ENCODE peak calls at places on chromosomes 11 and 22, in six cellular contexts. A is gastrocnemius medialis, V is cardiac muscle cell, J is brain microvascular endothelial cell, K is BJ, P is adrenal gland. W is an unnamed sample.

GRCh38 chr11:48109046-48109666 is 107.5 kb upstream of the OR4B1 start:
- DNase-seq in A (no peak), V (no peak), J (no peak), K (no peak), P (no peak), W (peak; percentile 27)

GRCh38 chr22:38788417-38788816 is 5.5 kb downstream of the DNAL4 start:
- DNase-seq in A (peak; percentile 47), V (peak; percentile 67), J (peak; percentile 83), K (peak; percentile 83), P (peak; percentile 82), W (no peak)

GRCh38 chr11:134905966-134906955 is 494.2 kb upstream of the B3GAT1 start:
- DNase-seq in A (no peak), V (no peak), J (no peak), K (no peak), P (no peak), W (no peak)

GRCh38 chr22:40036591-40037225 is 42.0 kb downstream of the FAM83F start:
- DNase-seq in A (peak; percentile 22), V (peak; percentile 85), J (peak; percentile 49), K (no peak), P (peak; percentile 71), W (peak; percentile 74)

GRCh38 chr11:13440100-13440855 is 22.7 kb downstream of the BTBD10 start:
- DNase-seq in A (no peak), V (peak; percentile 32), J (peak; percentile 95), K (peak; percentile 84), P (peak; percentile 60), W (no peak)

GRCh38 chr22:19892249-19892879 is 37.7 kb upstream of the GNB1L start:
- DNase-seq in A (no peak), V (no peak), J (peak; percentile 22), K (no peak), P (no peak), W (no peak)

GRCh38 chr22:33314316-33314715 is 256.1 kb upstream of the SYN3 start:
- DNase-seq in A (no peak), V (no peak), J (no peak), K (no peak), P (no peak), W (no peak)

GRCh38 chr11:126444072-126444471 is 88.6 kb downstream of the ST3GAL4 start:
- DNase-seq in A (no peak), V (no peak), J (no peak), K (no peak), P (no peak), W (no peak)

GRCh38 chr11:93571612-93572011 is 28.4 kb upstream of the SMCO4 start:
- DNase-seq in A (no peak), V (no peak), J (no peak), K (no peak), P (no peak), W (no peak)

GRCh38 chr11:130738618-130739017 is 177.7 kb downstream of the SNX19 start:
- DNase-seq in A (no peak), V (no peak), J (peak; percentile 66), K (peak; percentile 68), P (no peak), W (no peak)

GRCh38 chr11:118410055-118410745 is 8.8 kb downstream of the ATP5MG start:
- DNase-seq in A (no peak), V (peak; percentile 75), J (no peak), K (no peak), P (no peak), W (no peak)

GRCh38 chr11:2791139-2791520 is 91.3 kb upstream of the KCNQ1OT1 start:
- DNase-seq in A (no peak), V (no peak), J (no peak), K (no peak), P (no peak), W (no peak)

GRCh38 chr11:2793781-2794418 is 91.7 kb downstream of the CDKN1C start:
- DNase-seq in A (no peak), V (no peak), J (no peak), K (no peak), P (peak; percentile 6), W (no peak)

GRCh38 chr11:2794419-2794795 is 91.2 kb downstream of the CDKN1C start:
- DNase-seq in A (no peak), V (no peak), J (no peak), K (no peak), P (peak; percentile 5), W (no peak)

GRCh38 chr11:2791521-2792375 is 92.0 kb upstream of the KCNQ1OT1 start:
- DNase-seq in A (no peak), V (no peak), J (no peak), K (no peak), P (peak; percentile 7), W (peak; percentile 18)

DNA sequence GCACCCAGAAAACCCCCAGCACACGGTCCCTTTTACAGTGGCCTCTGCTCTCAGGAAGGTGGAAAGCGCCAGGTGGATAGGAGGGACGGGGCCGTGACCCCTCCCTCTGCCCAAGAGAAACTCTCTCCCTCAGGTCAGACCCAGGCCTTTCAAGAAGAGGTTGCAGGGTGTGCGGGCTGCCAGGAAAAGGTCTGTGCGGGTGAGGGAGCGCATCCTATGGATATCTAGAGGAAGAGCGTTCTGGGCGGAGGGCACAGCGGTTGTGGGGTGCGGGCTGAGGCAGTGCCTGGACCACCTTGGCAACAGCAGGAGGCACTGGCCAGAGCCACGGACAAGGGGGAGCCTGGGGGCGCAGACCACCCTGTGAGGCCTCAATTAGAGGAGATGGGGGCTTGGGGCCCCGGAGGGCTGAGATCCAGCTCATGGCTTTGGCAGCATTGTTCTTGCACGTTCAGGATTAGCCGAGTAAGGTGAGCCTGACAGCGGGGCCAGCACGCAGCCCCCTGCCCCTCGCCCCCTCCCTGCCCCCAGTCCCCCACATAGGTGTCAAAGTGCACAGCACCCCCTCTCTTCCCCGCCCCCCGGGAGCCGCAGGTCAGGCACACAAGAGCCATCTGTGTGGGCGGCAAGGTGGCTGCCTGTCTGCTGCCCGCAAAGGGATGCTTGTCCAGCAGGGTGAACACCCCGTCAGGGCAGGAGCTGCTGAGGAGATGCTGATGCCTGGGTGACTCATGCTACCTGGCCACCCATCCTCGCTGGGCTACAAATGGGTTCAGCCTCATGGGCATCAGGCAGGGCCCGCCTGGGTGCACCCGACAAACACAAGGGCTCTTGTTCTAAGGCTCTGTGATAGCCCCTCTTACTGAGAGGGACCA is 92.8 kb upstream of the KCNQ1OT1 start:
- DNase-seq in A (no peak), V (no peak), J (no peak), K (no peak), P (peak; percentile 7), W (no peak)
- H3K27me3 ChIP-seq in A (peaks cover 8% of the 10 kb centered on the region), V (no peaks in the 10 kb centered on the region), J (peaks cover 40% of the 10 kb centered on the region), K (peaks cover 23% of the 10 kb centered on the region), P (no peaks in the 10 kb centered on the region), W (no peaks in the 10 kb centered on the region)

GRCh38 chr11:78773077-78773476 is 198.4 kb upstream of the NARS2 start:
- DNase-seq in A (no peak), V (no peak), J (no peak), K (no peak), P (no peak), W (no peak)
- TF ChIP-seq CTCF in A (no peak), V (no peak), J (no peak), K (no peak), P (no peak), W (no peak)

DNA sequence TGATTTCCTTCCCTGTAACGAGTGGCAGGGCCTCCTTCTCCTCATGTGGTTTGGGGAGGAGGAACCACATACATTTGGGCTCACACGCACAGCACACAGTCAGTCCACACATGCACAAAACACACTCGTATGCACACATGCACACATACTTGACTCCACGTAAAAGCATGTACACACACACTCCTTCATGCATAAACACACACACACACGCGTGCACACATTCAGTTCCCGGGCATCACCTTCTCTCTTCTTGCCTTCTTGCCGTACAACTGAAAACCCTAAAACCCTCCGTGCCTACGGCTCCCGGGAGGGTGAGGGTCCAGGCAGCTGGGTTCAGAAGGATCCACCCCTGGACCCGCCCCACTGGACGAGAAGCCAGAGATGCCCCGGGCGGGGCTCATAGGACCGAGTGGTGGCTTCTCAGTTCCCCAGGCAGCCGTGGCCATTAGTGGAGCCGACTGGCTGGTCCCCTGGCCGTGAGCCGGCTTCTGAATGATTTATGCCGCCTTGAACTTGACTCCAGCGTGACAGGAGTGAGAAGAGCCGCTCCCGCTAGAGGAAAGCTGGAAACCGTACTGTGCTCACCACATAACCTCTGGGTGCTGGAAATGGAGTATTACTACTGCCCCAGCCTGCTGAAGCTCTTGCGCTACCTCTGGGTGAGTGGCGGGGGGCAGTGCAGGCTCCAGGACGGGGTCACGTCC is 117.4 kb downstream of the KIAA1671 start:
- DNase-seq in A (peak; percentile 40), V (peak; percentile 46), J (no peak), K (no peak), P (peak; percentile 71), W (no peak)
- H3K4me3 ChIP-seq in A (peak overlapping the region; percentile 45), V (no peak overlapping the region), J (no peak overlapping the region), K (no peak overlapping the region), P (no peak overlapping the region), W (no peak overlapping the region)

DNA sequence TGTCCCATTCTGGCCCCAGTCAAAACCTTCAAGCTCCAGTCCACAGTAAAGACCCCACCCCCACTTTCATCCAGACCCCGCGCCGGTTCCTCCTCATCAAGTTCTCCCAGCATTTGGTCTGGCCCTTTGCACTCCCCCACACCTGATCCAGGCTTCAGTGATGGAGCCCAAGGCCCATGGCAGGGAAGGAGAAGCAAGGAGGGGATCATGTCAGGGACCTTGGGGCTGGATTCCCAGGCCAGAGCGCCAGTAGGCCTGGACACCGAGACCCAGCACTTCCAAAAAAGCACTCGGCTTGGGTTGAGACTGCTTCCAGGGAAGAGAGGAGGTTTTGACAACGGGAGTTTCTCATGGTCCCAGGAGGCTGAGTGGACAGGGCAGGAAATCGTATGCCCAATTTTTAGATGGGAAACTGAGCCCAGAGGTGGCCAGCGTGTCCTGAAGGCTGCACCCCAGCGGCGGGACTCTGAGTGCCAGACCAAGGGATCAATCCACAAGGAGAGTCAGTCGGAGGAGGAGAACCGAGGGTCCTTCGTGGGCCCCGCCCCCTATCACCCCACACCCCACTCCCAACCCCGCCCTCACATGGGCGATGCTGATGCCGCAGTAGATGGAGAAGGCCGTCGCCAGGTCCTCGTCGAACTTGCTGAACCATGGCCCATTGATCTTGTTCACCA is 90.5 kb downstream of the PDE2A start:
- DNase-seq in A (no peak), V (no peak), J (no peak), K (no peak), P (peak; percentile 6), W (no peak)
- H3K27me3 ChIP-seq in A (peaks cover 5% of the 10 kb centered on the region), V (peaks cover 64% of the 10 kb centered on the region), J (peaks cover 7% of the 10 kb centered on the region), K (peaks cover 28% of the 10 kb centered on the region), P (no peaks in the 10 kb centered on the region), W (no peaks in the 10 kb centered on the region)

DNA sequence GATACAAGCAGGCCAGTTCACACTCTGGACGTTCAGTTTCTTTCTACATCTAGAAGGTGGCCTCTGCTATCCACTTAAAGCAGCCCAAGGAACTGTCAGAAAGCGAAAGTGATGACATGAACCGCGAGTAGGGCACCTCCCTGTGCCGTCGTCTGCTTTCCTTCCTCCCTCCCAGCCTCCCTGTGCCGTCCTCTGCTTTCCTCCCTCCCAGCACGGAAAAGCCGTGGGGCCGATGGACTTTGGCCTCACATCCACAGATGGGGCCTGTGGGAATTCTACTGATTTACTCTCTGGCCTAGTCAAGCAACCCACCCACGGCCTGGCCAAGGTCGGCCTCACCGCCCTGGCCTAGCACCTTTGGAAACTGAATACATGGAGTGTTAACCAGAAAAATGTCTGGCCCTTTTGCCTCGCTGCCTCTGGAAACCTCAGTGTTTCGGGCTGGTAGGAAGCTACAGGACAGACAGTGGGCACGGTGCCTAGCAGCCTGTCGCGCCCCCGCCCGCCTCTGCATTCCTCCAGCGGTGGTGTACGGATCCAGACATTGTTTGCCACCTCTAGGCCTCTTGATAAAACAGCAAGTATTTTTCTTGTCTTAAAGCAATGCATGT is 14.2 kb downstream of the PEX26 start:
- DNase-seq in A (no peak), V (peak; percentile 23), J (no peak), K (no peak), P (peak; percentile 79), W (peak; percentile 51)
- TF ChIP-seq CTCF in A (no peak), V (peak; percentile 21), J (no peak), K (no peak), P (peak; percentile 38), W (no peak)